ENCODE peak calls at places on chromosomes 7 and 10, in six cellular contexts. O is H9, F is GM20000, N is neural progenitor cell, X is WTC11, P is K562. M is an unnamed sample.

GRCh38 chr7:129489491-129489890 is 12.8 kb upstream of the SMKR1 start:
- DNase-seq in O (no peak), F (no peak), N (no peak), X (no peak), P (no peak), M (no peak)

GRCh38 chr7:147813316-147813715 is 777.2 kb upstream of the C7orf33 start:
- DNase-seq in O (no peak), F (no peak), N (no peak), X (no peak), P (no peak), M (no peak)

GRCh38 chr10:45000138-45000763 is 472 bp upstream of the ZNF22 start:
- DNase-seq in O (no peak), F (no peak), N (no peak), X (no peak), P (no peak), M (no peak)

GRCh38 chr10:47336387-47337134 is 11.6 kb upstream of the RBP3 start:
- DNase-seq in O (no peak), F (no peak), N (no peak), X (no peak), P (peak; percentile 45), M (peak; percentile 54)

GRCh38 chr7:96182424-96183158 is 139.3 kb downstream of the SLC25A13 start:
- DNase-seq in O (no peak), F (peak; percentile 5), N (no peak), X (no peak), P (no peak), M (no peak)

GRCh38 chr10:100575781-100576635 is 40.3 kb downstream of the HIF1AN start:
- DNase-seq in O (peak; percentile 12), F (no peak), N (no peak), X (no peak), P (no peak), M (no peak)

GRCh38 chr10:80497187-80498038 is 40.3 kb upstream of the SH2D4B start:
- DNase-seq in O (no peak), F (no peak), N (no peak), X (no peak), P (peak; percentile 92), M (no peak)

GRCh38 chr10:95201736-95202135 is 7.7 kb downstream of the ACSM6 start:
- DNase-seq in O (no peak), F (no peak), N (no peak), X (no peak), P (no peak), M (no peak)

GRCh38 chr7:17380696-17381662 is 82.5 kb downstream of the AHR start:
- DNase-seq in O (no peak), F (no peak), N (no peak), X (no peak), P (no peak), M (no peak)

GRCh38 chr10:87660484-87661133 is 931 bp downstream of the PAPSS2 start:
- DNase-seq in O (no peak), F (no peak), N (no peak), X (no peak), P (peak; percentile 6), M (no peak)

GRCh38 chr10:21238044-21238443 is 287.4 kb downstream of the SKIDA1 start:
- DNase-seq in O (no peak), F (no peak), N (no peak), X (no peak), P (no peak), M (no peak)

GRCh38 chr7:134548877-134549276 is at the start of gene AKR1B15:
- DNase-seq in O (no peak), F (peak; percentile 72), N (no peak), X (no peak), P (no peak), M (no peak)

GRCh38 chr10:81251457-81252115 is 623.4 kb upstream of the NRG3 start:
- DNase-seq in O (peak; percentile 80), F (no peak), N (no peak), X (peak; percentile 24), P (no peak), M (no peak)

GRCh38 chr7:91187061-91187460 is 77.2 kb upstream of the FZD1 start:
- DNase-seq in O (no peak), F (no peak), N (no peak), X (no peak), P (no peak), M (no peak)

GRCh38 chr7:63031838-63032436 is 966.7 kb upstream of the ZNF722 start:
- DNase-seq in O (no peak), F (no peak), N (no peak), X (no peak), P (no peak), M (peak; percentile 88)

GRCh38 chr10:75428434-75429158 is 2.8 kb upstream of the LRMDA start:
- DNase-seq in O (no peak), F (no peak), N (no peak), X (no peak), P (no peak), M (no peak)

GRCh38 chr7:128691227-128691626 is 19.1 kb downstream of the GARIN1A start:
- DNase-seq in O (no peak), F (no peak), N (no peak), X (no peak), P (no peak), M (no peak)

GRCh38 chr7:80134536-80135305 is at the start of gene GNAI1:
- DNase-seq in O (peak; percentile 86), F (no peak), N (peak; percentile 93), X (peak; percentile 80), P (peak; percentile 23), M (no peak)

GRCh38 chr10:43316516-43316915 is 49.7 kb upstream of the RASGEF1A start:
- DNase-seq in O (no peak), F (no peak), N (no peak), X (no peak), P (no peak), M (peak; percentile 2)

GRCh38 chr10:13928362-13928921 is 341.7 kb downstream of the PRPF18 start:
- DNase-seq in O (no peak), F (no peak), N (no peak), X (no peak), P (no peak), M (no peak)

GRCh38 chr10:52283174-52283573 is 30.9 kb upstream of the DKK1 start:
- DNase-seq in O (no peak), F (no peak), N (no peak), X (no peak), P (no peak), M (no peak)

GRCh38 chr10:122471531-122472177 is 10.3 kb downstream of the HTRA1 start:
- DNase-seq in O (no peak), F (no peak), N (no peak), X (no peak), P (no peak), M (no peak)

GRCh38 chr7:100874577-100875355 is at the start of gene SRRT:
- DNase-seq in O (peak; percentile 97), F (peak; percentile 99), N (peak; percentile 100), X (peak; percentile 98), P (peak; percentile 96), M (peak; percentile 99)
- TF ChIP-seq CTCF in O (peak; percentile 43), F (no peak), N (peak; percentile 40), X (no peak), P (peak; percentile 37), M (peak; percentile 61)

GRCh38 chr7:145020454-145020853 is 184.6 kb upstream of the TPK1 start:
- DNase-seq in O (no peak), F (no peak), N (no peak), X (no peak), P (no peak), M (no peak)

DNA sequence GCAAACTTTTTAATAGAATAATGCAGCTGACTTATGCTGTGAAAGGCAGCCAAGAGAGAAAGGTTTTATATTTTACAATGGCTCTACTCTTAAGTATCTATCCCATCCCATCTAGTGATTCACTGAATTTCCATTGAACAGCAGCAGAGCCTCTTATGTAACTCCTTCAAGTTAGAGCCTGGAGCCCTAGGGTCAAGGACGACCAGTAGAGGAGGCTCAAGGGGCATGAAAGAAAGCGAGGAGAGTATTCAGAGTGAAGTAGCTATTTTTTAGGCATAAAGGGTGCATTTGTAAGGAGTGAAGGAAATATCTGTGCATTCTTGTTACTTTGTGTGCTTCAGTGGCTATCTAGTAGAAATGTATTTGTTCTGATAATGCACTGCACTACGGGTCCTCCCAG is 180.2 kb upstream of the TPK1 start:
- DNase-seq in O (peak; percentile 34), F (no peak), N (peak; percentile 27), X (peak; percentile 23), P (no peak), M (no peak)
- TF ChIP-seq CTCF in O (peak; percentile 64), F (no peak), N (peak; percentile 34), X (no peak), P (no peak), M (peak; percentile 16)

GRCh38 chr7:50682573-50682972 is 100.1 kb downstream of the GRB10 start:
- DNase-seq in O (no peak), F (no peak), N (no peak), X (no peak), P (no peak), M (no peak)

GRCh38 chr7:50684702-50685074 is 98.0 kb downstream of the GRB10 start:
- DNase-seq in O (no peak), F (no peak), N (no peak), X (no peak), P (no peak), M (no peak)

GRCh38 chr7:50685445-50686070 is 97.1 kb downstream of the GRB10 start:
- DNase-seq in O (no peak), F (no peak), N (no peak), X (no peak), P (no peak), M (no peak)

GRCh38 chr7:50682079-50682478 is 100.6 kb downstream of the GRB10 start:
- DNase-seq in O (no peak), F (no peak), N (no peak), X (no peak), P (no peak), M (no peak)

DNA sequence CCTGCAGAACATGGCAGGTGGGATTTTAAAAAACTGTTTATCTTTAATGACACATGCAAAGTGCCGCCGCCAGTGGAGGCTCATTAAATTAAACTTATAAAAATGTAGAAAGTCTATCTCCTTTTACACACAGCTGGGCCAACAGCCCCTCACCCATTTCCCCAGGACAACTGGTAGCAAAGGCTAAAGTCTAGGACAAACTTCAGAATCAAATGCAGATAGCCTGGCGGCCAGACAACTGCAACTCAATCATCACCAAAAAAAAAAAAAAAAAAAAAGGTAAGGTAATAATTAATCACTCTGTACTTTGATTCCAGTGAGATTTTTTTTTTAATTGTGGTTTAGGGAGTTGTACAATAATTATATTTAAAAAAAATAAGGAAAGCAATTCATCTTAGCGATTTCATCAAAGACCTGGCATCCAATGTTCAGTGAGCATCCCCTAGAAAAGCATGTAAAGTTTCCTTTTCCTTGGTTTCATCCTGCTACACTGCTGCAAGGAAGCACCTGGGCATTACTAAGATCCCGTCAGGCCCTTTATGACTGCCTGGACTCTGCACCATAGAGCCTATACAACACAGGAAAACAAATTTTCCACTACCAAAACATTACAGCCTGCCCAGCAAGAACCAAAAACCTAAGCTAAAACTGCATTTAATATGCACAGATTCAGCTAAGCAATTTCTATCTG is 98.5 kb downstream of the GRB10 start:
- DNase-seq in O (no peak), F (no peak), N (no peak), X (no peak), P (no peak), M (no peak)
- TF ChIP-seq CTCF in O (no peak), F (no peak), N (no peak), X (no peak), P (no peak), M (no peak)

DNA sequence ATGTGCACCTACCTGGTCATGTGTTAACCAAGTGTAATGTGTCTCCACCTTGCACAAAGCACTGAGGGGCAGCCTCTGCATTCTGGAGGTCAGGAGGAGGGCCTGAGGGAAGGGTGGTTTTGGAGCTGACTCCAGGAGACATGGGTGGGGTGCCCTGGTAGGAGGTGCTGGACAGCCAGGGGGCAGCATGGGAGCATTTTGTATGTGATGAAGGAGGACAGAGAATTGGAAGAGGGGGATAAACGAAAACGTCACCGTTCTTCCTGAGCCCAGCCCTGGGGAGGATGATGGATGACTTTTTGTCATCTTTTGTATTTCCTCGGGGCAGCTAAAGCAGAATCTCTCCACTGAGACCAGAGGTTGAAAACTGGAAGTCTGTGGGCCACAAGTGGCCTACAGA is 242.3 kb downstream of the VTI1A start:
- DNase-seq in O (peak; percentile 55), F (no peak), N (peak; percentile 64), X (peak; percentile 66), P (peak; percentile 6), M (no peak)
- TF ChIP-seq CTCF in O (peak; percentile 65), F (peak; percentile 15), N (peak; percentile 62), X (peak; percentile 11), P (peak; percentile 42), M (peak; percentile 71)